ENCODE peak calls at places on chromosomes 11 and 22, in nine cellular contexts. K is heart right ventricle, S is body of pancreas, M is GM13976, W is B cell, Q is H9, V is progenitor cell of endocrine pancreas, A is right lobe of liver, G is psoas muscle. C is an unnamed sample.
A peak's percentile ranks its signal among the peaks of the same experiment; 100 is the strongest.

GRCh38 chr11:113173023-113173594 is 141.3 kb upstream of the TTC12 start:
- DNase-seq in G (no peak), V (no peak), S (no peak), Q (no peak), M (no peak), W (no peak), K (no peak), A (no peak), C (no peak)

GRCh38 chr22:33971561-33971961 is 51.3 kb upstream of the LARGE1 start:
- DNase-seq in W (no peak), M (no peak), A (no peak), K (no peak), S (no peak), G (no peak), Q (no peak), V (no peak), C (no peak)

GRCh38 chr11:86632499-86633269 is 39.7 kb downstream of the ME3 start:
- DNase-seq in V (no peak), G (peak; percentile 55), Q (peak; percentile 77), A (no peak), M (no peak), S (no peak), K (no peak), W (no peak), C (no peak)

GRCh38 chr22:41768420-41768819 is 32.1 kb upstream of the CCDC134 start:
- DNase-seq in G (no peak), K (no peak), M (no peak), S (no peak), W (no peak), V (no peak), Q (no peak), A (no peak), C (peak; percentile 76)

GRCh38 chr11:9859491-9860305 is 195.8 kb downstream of the SWAP70 start:
- DNase-seq in G (no peak), W (no peak), A (no peak), M (no peak), S (no peak), V (no peak), K (no peak), Q (no peak), C (no peak)

GRCh38 chr11:92279056-92279455 is 54.4 kb downstream of the FAT3 start:
- DNase-seq in Q (no peak), M (no peak), K (no peak), S (no peak), V (no peak), G (no peak), A (no peak), W (no peak), C (no peak)

GRCh38 chr11:19814421-19814820 is 101.8 kb downstream of the NAV2 start:
- DNase-seq in V (no peak), K (no peak), G (no peak), S (no peak), W (no peak), A (no peak), Q (peak; percentile 55), M (no peak), C (no peak)

GRCh38 chr11:22432331-22433065 is 94.3 kb downstream of the SLC17A6 start:
- DNase-seq in S (peak; percentile 48), G (peak; percentile 23), M (peak; percentile 17), A (no peak), V (no peak), Q (peak; percentile 71), K (peak; percentile 48), W (no peak), C (no peak)

GRCh38 chr22:27206747-27207133 is 549.4 kb downstream of the MIAT start:
- DNase-seq in M (no peak), Q (no peak), A (no peak), V (no peak), G (no peak), S (no peak), K (no peak), W (no peak), C (no peak)

GRCh38 chr11:100831929-100832480 is 144.9 kb downstream of the ARHGAP42 start:
- DNase-seq in K (peak; percentile 13), V (no peak), S (no peak), G (peak; percentile 40), M (no peak), A (peak; percentile 86), Q (no peak), W (no peak), C (no peak)

GRCh38 chr11:35473975-35474374 is 51.4 kb downstream of the PAMR1 start:
- DNase-seq in G (no peak), K (no peak), M (no peak), V (no peak), S (no peak), W (no peak), Q (no peak), A (no peak), C (no peak)

GRCh38 chr11:96188625-96189006 is 154.4 kb downstream of the MAML2 start:
- DNase-seq in W (no peak), A (no peak), Q (no peak), G (no peak), V (no peak), M (peak; percentile 52), S (no peak), K (no peak), C (no peak)

GRCh38 chr22:31084811-31085492 is 3.8 kb downstream of the SMTN start:
- DNase-seq in Q (peak; percentile 89), S (peak; percentile 78), A (peak; percentile 90), G (peak; percentile 91), V (peak; percentile 79), W (peak; percentile 91), M (peak; percentile 97), K (peak; percentile 90), C (peak; percentile 72)

GRCh38 chr11:79253280-79253679 is 187.6 kb downstream of the TENM4 start:
- DNase-seq in G (no peak), W (no peak), Q (no peak), K (no peak), M (no peak), A (no peak), V (no peak), S (no peak), C (no peak)

GRCh38 chr11:31106963-31107576 is 262.5 kb downstream of the DCDC1 start:
- DNase-seq in K (peak; percentile 24), W (peak; percentile 20), G (peak; percentile 17), S (peak; percentile 62), M (peak; percentile 25), A (peak; percentile 56), V (peak; percentile 56), Q (peak; percentile 67), C (no peak)

GRCh38 chr11:293293-293851 is 4.4 kb downstream of the PGGHG start:
- DNase-seq in Q (no peak), G (peak; percentile 7), V (no peak), W (no peak), M (no peak), S (peak; percentile 11), A (peak; percentile 39), K (peak; percentile 6), C (peak; percentile 37)

GRCh38 chr11:70414341-70415100 is 16.2 kb downstream of the CTTN start:
- DNase-seq in W (no peak), Q (no peak), V (no peak), A (no peak), S (no peak), K (no peak), G (no peak), M (no peak), C (no peak)

GRCh38 chr11:70415642-70416395 is 17.5 kb downstream of the CTTN start:
- DNase-seq in W (no peak), Q (no peak), M (no peak), V (no peak), G (no peak), S (no peak), K (no peak), A (no peak), C (no peak)

GRCh38 chr11:70416881-70417280 is 18.6 kb downstream of the CTTN start:
- DNase-seq in A (no peak), M (no peak), W (no peak), S (no peak), V (no peak), Q (no peak), K (no peak), G (no peak), C (no peak)

GRCh38 chr11:70413151-70413550 is 14.8 kb downstream of the CTTN start:
- DNase-seq in G (no peak), V (no peak), W (no peak), A (no peak), M (no peak), Q (no peak), S (no peak), K (no peak), C (no peak)

DNA sequence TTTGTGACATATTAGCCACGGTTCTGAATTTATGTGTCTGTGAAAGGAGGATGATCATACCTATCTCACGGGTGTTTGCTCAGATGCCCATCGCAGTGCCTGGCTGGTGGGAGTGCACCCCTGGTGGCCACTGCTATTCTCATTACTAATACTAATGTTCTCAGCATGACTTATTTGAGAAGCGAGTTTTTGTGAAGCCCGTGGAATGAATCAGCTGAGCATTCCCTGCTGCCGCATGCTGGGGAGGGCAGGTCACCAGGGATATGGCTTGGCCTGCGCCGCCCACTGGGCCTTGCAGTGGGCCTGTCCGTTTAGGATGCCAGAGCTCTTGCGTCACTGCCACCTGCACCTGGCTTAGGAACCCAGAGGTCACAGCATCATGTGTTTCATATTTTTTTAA is 16.8 kb downstream of the CTTN start:
- DNase-seq in K (no peak), W (no peak), Q (no peak), G (peak; percentile 62), M (no peak), V (no peak), A (no peak), S (no peak), C (no peak)
- TF ChIP-seq CTCF in K (no peak), W (no peak), Q (peak; percentile 40), G (no peak), M (no peak), V (peak; percentile 7), A (no peak), S (no peak), C (peak; percentile 14)

DNA sequence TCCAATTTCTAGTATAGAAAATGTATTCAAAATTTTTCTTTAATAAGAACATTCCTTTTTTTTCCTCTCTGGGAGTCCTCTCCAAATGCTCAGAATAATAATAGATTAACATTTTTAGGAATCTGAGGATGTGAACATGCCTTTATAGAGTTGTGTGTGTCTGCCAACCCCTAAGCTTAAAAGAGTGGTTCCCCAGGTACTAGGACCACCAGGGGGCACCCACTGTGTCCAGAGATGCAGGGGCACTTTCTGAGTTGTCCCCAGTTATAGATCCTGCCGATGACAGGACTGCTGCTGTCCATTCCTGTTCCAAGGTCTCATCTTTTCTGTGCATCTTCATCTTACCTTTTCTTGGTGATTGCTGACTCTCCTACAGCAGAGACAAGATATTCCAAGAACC is 27.0 kb upstream of the MICAL2 start:
- DNase-seq in K (no peak), M (no peak), Q (no peak), A (no peak), S (no peak), G (no peak), V (no peak), W (no peak), C (no peak)
- TF ChIP-seq CTCF in K (no peak), M (no peak), Q (peak; percentile 60), A (no peak), S (no peak), G (no peak), V (no peak), W (no peak), C (no peak)

GRCh38 chr11:69013009-69013951 is at the start of gene MRGPRF:
- DNase-seq in A (peak; percentile 57), M (no peak), W (no peak), Q (peak; percentile 75), K (peak; percentile 92), V (no peak), G (peak; percentile 94), S (peak; percentile 56), C (no peak)
- TF ChIP-seq CTCF in A (peak; percentile 23), M (no peak), W (no peak), Q (peak; percentile 63), K (no peak), V (peak; percentile 34), G (peak; percentile 24), S (no peak), C (peak; percentile 37)

GRCh38 chr11:46238078-46238966 is 39.1 kb upstream of the CREB3L1 start:
- DNase-seq in V (peak; percentile 59), Q (peak; percentile 64), M (peak; percentile 75), G (peak; percentile 74), W (peak; percentile 73), S (peak; percentile 55), K (peak; percentile 83), A (peak; percentile 78), C (peak; percentile 86)
- TF ChIP-seq CTCF in V (peak; percentile 28), Q (no peak), M (no peak), G (peak; percentile 18), W (no peak), S (no peak), K (no peak), A (no peak), C (no peak)

C was measured in CD14-positive monocyte.